ENCODE peak calls at places on chromosomes 5 and 9, in six cellular contexts. K, O, Y, T, V and A are unnamed samples.

GRCh38 chr9:99416007-99416406 is 193.9 kb downstream of the SEC61B start:
- DNase-seq in K (no peak), Y (peak; percentile 8), O (no peak), T (no peak), V (no peak), A (no peak)

GRCh38 chr9:15492485-15493150 is 18.2 kb downstream of the PSIP1 start:
- DNase-seq in V (no peak), T (no peak), K (no peak), O (no peak), Y (no peak), A (no peak)

GRCh38 chr9:117400131-117400530 is 14.7 kb downstream of the ASTN2 start:
- DNase-seq in T (no peak), O (no peak), K (no peak), V (no peak), Y (no peak), A (no peak)

GRCh38 chr5:111266491-111266890 is 42.3 kb downstream of the CAMK4 start:
- DNase-seq in O (no peak), V (peak; percentile 90), T (no peak), K (no peak), Y (no peak), A (no peak)

GRCh38 chr9:68637020-68637419 is 68.0 kb upstream of the PIP5K1B start:
- DNase-seq in V (no peak), Y (no peak), O (no peak), K (no peak), T (no peak), A (no peak)

GRCh38 chr5:54646285-54647101 is 128.9 kb downstream of the SNX18 start:
- DNase-seq in K (peak; percentile 43), T (peak; percentile 51), Y (peak; percentile 28), O (peak; percentile 62), V (no peak), A (peak; percentile 80)

GRCh38 chr9:124482431-124483031 is 24.7 kb downstream of the NR5A1 start:
- DNase-seq in Y (no peak), T (no peak), O (no peak), V (peak; percentile 67), K (no peak), A (no peak)

GRCh38 chr5:89596821-89597220 is 713.8 kb upstream of the MEF2C start:
- DNase-seq in K (no peak), Y (no peak), O (no peak), V (no peak), T (no peak), A (no peak)

GRCh38 chr9:112093147-112093874 is 81.8 kb downstream of the SUSD1 start:
- DNase-seq in V (no peak), T (no peak), O (no peak), Y (no peak), K (no peak), A (no peak)

GRCh38 chr5:150628936-150629485 is 11.4 kb upstream of the SYNPO start:
- DNase-seq in Y (no peak), V (no peak), T (no peak), K (no peak), O (no peak), A (no peak)

GRCh38 chr5:134479839-134480238 is 45.6 kb upstream of the JADE2 start:
- DNase-seq in O (no peak), K (no peak), V (no peak), T (no peak), Y (peak; percentile 85), A (no peak)

GRCh38 chr9:88809371-88809770 is 181.9 kb upstream of the S1PR3 start:
- DNase-seq in V (no peak), O (no peak), K (no peak), Y (no peak), T (no peak), A (no peak)

GRCh38 chr5:36392818-36393217 is 91.1 kb upstream of the RANBP3L start:
- DNase-seq in K (no peak), T (no peak), Y (no peak), V (no peak), O (no peak), A (no peak)

GRCh38 chr5:11172484-11172883 is 411.4 kb upstream of the DAP start:
- DNase-seq in O (no peak), K (no peak), V (no peak), T (no peak), Y (no peak), A (no peak)

GRCh38 chr5:81398741-81399140 is 4.8 kb upstream of the ACOT12 start:
- DNase-seq in V (no peak), Y (peak; percentile 25), O (no peak), K (no peak), T (no peak), A (no peak)

GRCh38 chr5:78912085-78912771 is 72.9 kb downstream of the ARSB start:
- DNase-seq in Y (no peak), T (no peak), K (no peak), O (no peak), V (no peak), A (no peak)

GRCh38 chr5:137858223-137858916 is 9.3 kb upstream of the MYOT start:
- DNase-seq in V (peak; percentile 13), K (no peak), O (peak; percentile 31), Y (no peak), T (no peak), A (no peak)

GRCh38 chr5:139453683-139454567 is 8.6 kb downstream of the ECSCR start:
- DNase-seq in Y (no peak), T (no peak), O (no peak), K (no peak), V (no peak), A (no peak)